ENCODE peak calls at places on chromosomes 1 and 21, in seven cellular contexts. N, X, M, F, J, K and E are unnamed samples.

GRCh38 chr1:183365676-183366075 is 52.5 kb downstream of the NMNAT2 start:
- DNase-seq in N (no peak), X (peak), M (no peak), F (no peak), J (no peak), K (no peak), E (no peak)

GRCh38 chr1:31703431-31704260 is at the start of gene COL16A1:
- DNase-seq in N (peak), X (peak), M (peak), F (no peak), J (peak), K (no peak), E (peak)

GRCh38 chr1:19208710-19209438 is 1.2 kb downstream of the UBR4 start:
- DNase-seq in N (peak), X (no peak), M (no peak), F (no peak), J (no peak), K (no peak), E (no peak)

GRCh38 chr21:35316456-35316855 is 267.4 kb upstream of the RUNX1 start:
- DNase-seq in N (no peak), X (no peak), M (no peak), F (no peak), J (no peak), K (no peak), E (no peak)

GRCh38 chr1:109890115-109890953 is 20.3 kb upstream of the CSF1 start:
- DNase-seq in N (no peak), X (no peak), M (no peak), F (no peak), J (no peak), K (no peak), E (no peak)

GRCh38 chr1:228180271-228180987 is 14.8 kb downstream of the IBA57 start:
- DNase-seq in N (no peak), X (no peak), M (peak), F (no peak), J (no peak), K (no peak), E (no peak)

GRCh38 chr21:37268186-37268503 is 1.0 kb upstream of the VPS26C start:
- DNase-seq in N (no peak), X (no peak), M (no peak), F (no peak), J (no peak), K (no peak), E (no peak)

GRCh38 chr1:3431686-3432085 is 22.8 kb upstream of the ARHGEF16 start:
- DNase-seq in N (no peak), X (no peak), M (no peak), F (no peak), J (no peak), K (no peak), E (no peak)

GRCh38 chr1:179253286-179253972 is 24.0 kb upstream of the ABL2 start:
- DNase-seq in N (peak), X (no peak), M (no peak), F (no peak), J (no peak), K (no peak), E (no peak)

GRCh38 chr1:44283524-44284173 is 70.4 kb downstream of the DMAP1 start:
- DNase-seq in N (no peak), X (no peak), M (no peak), F (no peak), J (no peak), K (no peak), E (no peak)

DNA sequence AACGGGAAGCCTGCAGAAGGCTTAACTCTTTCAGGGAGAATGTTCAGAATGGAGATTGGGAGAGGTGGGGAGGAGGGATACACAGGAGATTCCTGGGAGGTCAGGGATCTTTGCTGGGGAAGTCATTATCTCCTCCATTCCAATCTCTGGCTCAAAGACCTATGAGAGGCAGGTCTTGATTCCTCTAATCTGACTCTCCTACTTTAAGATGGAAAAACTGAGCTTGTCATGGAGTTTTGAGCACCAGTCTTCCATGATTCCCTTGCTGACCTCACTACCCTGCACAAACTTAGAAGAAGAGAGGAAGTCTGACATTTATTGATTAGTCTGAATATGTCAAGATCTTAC is 41.5 kb upstream of the SYNC start:
- DNase-seq in N (no peak), X (no peak), M (no peak), F (no peak), J (no peak), K (no peak), E (no peak)
- H3K27ac ChIP-seq in N (no peak), X (no peak), M (no peak), F (no peak), J (peak), K (no peak), E (peak)

DNA sequence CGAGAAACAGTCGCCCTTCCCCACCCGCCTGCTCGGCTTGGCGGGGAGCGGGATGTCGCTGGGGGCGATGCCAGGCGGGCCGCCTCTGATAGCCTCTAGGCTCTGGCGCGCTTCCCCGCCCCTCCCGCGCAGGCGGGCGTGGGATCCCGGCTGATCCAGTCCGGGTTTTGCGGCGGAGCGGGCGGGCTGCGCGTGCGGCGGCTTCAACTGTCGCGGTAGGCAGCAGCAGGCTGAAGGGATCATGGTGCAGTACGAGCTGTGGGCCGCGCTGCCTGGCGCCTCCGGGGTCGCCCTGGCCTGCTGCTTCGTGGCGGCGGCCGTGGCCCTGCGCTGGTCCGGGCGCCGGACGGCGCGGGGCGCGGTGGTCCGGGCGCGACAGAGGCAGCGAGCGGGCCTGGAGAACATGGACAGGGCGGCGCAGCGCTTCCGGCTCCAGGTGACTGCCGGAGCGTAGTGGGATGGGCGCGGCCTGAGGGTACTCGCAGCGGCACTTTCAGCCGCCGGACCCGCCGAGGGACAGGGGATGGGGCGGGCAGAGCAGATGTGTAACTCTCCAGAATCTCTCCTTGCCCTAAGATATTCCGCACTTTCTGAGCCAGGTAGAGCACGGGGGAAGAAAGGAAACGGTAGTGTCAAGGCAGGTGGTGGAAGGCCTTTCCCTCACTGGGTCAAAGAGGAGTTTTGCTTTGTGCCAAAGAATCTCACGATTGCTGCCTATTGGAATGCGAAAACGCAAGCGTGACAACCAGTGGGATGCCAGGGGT is at the start of gene FAAH:
- DNase-seq in N (peak), X (peak), M (peak), F (peak), J (no peak), K (peak), E (no peak)
- H3K27ac ChIP-seq in N (no peak), X (peak), M (peak), F (no peak), J (peak), K (no peak), E (peak)

DNA sequence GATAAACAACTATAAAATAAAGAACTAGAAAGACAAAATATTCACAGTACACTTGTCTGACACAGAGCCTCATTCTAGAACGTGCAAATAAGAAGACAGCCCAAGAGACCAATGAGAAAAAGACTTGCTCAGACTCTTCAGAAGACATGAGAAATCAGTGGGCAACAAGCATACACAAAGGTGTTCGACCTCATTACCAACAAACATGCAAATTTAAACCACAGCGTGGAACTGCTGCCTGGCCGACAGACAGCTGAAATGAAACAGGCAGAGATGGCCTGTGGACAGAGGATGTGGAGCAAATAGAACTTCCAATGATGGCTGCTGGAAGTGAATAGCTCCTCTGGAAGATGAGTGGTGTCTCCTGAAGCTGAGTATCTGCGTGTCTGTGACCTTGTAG is 22.4 kb upstream of the COL6A1 start:
- DNase-seq in N (no peak), X (no peak), M (no peak), F (no peak), J (no peak), K (no peak), E (no peak)
- H3K27ac ChIP-seq in N (no peak), X (no peak), M (peak), F (no peak), J (no peak), K (no peak), E (peak)

GRCh38 chr1:231558711-231559205 is 30.3 kb downstream of the TSNAX start:
- DNase-seq in N (peak), X (no peak), M (no peak), F (no peak), J (no peak), K (no peak), E (no peak)

GRCh38 chr1:231557898-231558710 is 29.6 kb downstream of the TSNAX start:
- DNase-seq in N (peak), X (no peak), M (no peak), F (no peak), J (no peak), K (no peak), E (no peak)

GRCh38 chr1:231563253-231563652 is 34.8 kb downstream of the TSNAX start:
- DNase-seq in N (peak), X (no peak), M (no peak), F (no peak), J (no peak), K (no peak), E (no peak)

GRCh38 chr1:231564373-231564772 is 35.9 kb downstream of the TSNAX start:
- DNase-seq in N (no peak), X (no peak), M (no peak), F (no peak), J (no peak), K (no peak), E (no peak)

DNA sequence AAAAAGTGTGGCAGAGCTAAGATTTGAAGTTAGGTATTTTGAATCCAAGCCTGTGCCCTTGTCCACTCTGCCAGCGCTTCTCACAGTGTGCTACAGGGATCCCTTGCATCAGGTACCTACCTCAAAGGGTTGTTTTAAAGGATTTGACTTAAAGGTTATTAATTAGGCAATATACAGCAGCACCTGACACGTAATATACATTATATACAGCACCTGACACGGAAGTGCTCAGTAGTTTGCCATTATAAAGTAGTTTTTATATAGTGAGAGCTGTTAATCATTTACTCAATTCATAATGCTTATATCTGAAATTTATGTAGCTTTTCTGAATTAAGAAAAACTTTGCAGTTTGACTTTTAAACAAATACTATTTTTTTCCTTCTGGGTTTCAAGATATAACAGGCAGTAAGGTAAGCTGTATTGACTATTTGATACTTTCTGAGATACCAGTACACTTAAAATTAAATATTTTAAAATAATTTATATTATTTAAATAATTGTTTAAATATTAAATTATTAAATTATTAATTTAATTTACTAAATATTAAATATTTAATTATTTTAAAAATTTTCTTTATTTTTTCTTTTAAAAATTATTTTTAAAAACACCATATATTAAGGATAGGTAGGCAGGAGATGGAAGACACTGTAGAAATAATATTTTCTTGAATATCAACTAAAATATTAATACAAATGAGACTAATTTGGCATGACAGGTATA is 33.4 kb downstream of the TSNAX start:
- DNase-seq in N (no peak), X (no peak), M (no peak), F (no peak), J (no peak), K (no peak), E (no peak)
- H3K27ac ChIP-seq in N (no peak), X (no peak), M (no peak), F (no peak), J (no peak), K (no peak), E (no peak)

GRCh38 chr1:78415165-78415564 is 75.6 kb upstream of the PTGFR start:
- DNase-seq in N (no peak), X (no peak), M (no peak), F (no peak), J (no peak), K (no peak), E (no peak)
- H3K27ac ChIP-seq in N (no peak), X (no peak), M (no peak), F (no peak), J (no peak), K (no peak), E (no peak)

GRCh38 chr21:39536835-39537234 is 75.9 kb upstream of the B3GALT5 start:
- DNase-seq in N (no peak), X (no peak), M (no peak), F (no peak), J (no peak), K (no peak), E (no peak)

GRCh38 chr21:39535646-39536437 is 76.9 kb upstream of the B3GALT5 start:
- DNase-seq in N (no peak), X (no peak), M (no peak), F (no peak), J (no peak), K (no peak), E (no peak)

GRCh38 chr21:39537571-39537970 is 75.2 kb upstream of the B3GALT5 start:
- DNase-seq in N (no peak), X (no peak), M (no peak), F (no peak), J (no peak), K (no peak), E (no peak)

GRCh38 chr21:39542736-39543135 is 70.0 kb upstream of the B3GALT5 start:
- DNase-seq in N (no peak), X (no peak), M (no peak), F (no peak), J (no peak), K (no peak), E (no peak)

DNA sequence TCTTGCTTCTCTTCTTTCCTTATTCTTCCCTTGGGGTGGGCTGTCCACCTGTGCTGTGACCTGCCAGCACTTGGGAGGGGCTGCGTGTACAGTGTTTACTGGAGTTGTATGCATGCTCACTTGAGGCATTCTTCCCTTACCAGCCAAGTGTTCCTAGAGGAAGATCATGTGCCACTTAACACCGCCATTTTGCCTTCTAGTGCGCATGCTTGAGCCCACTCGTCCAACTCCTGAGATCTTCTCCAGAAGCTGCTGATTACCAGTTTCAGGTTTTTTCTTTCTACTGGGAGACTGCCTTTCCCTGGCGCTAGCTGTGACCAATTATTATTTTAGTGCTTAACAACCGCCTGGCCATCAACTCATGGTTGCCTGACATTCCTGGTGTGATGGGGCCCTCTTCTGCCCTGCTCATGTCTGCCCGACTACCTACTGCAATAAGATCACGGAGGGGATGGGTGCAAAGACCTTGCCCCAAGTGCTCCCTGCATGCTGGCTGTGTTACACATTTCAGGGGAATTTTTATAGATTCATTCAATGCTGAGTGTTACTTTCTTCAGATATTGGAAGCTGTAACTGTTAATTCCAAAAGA is 74.2 kb upstream of the B3GALT5 start:
- DNase-seq in N (no peak), X (no peak), M (no peak), F (no peak), J (no peak), K (no peak), E (no peak)
- H3K27ac ChIP-seq in N (no peak), X (no peak), M (no peak), F (no peak), J (no peak), K (no peak), E (no peak)

GRCh38 chr1:36198641-36199040 is 25.6 kb upstream of the THRAP3 start:
- DNase-seq in N (no peak), X (no peak), M (no peak), F (no peak), J (no peak), K (no peak), E (no peak)

GRCh38 chr1:36203554-36204346 is 20.5 kb upstream of the THRAP3 start:
- DNase-seq in N (peak), X (peak), M (peak), F (no peak), J (no peak), K (no peak), E (peak)

GRCh38 chr1:36204347-36204909 is 19.8 kb upstream of the THRAP3 start:
- DNase-seq in N (peak), X (no peak), M (no peak), F (no peak), J (no peak), K (no peak), E (peak)

GRCh38 chr1:36203027-36203553 is 21.2 kb upstream of the THRAP3 start:
- DNase-seq in N (no peak), X (no peak), M (no peak), F (no peak), J (no peak), K (no peak), E (no peak)

DNA sequence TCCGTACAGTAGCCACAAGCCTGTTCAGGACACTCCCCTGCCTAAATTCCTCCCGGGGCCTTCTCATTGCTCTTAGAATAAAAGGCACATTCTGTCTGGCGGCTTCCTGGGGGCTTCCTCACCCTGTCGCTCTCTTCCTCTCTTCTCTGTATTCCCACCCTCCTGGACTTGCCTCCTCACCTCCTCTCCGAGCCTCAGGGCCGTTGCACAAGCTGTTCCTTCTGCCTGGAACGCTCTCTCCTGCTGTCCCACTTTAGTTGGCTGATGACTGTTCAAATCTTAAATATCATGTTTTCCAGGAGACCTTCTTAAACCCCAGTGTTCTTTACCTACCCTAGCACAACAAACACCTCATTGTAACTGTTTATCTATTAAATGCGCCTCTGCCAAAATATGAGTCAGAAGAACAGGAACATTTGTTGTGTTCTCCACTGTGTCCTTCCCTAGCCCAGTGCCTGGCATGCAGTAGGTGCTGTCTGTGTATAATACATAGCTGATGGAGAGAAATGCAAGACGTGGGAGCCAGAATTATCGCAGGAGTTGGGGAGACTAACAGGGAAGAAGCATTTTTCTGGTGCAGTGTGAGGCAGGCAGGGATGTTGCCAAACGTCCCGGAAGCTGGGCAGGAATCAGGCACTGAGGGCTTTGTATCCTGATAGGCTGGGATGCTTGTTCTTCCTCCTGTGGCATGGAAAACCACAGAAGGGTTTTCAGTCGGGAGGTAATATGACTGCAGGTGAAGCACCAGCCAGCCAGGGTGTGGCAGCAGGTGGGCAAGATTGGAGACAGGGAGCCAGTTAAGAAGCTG is 24.1 kb upstream of the THRAP3 start:
- DNase-seq in N (peak), X (peak), M (no peak), F (no peak), J (no peak), K (no peak), E (peak)
- H3K27ac ChIP-seq in N (no peak), X (peak), M (no peak), F (no peak), J (no peak), K (no peak), E (peak)

GRCh38 chr1:186987769-186988168 is 159.0 kb downstream of the PLA2G4A start:
- DNase-seq in N (no peak), X (no peak), M (no peak), F (no peak), J (no peak), K (no peak), E (no peak)

GRCh38 chr1:186983327-186983726 is 154.6 kb downstream of the PLA2G4A start:
- DNase-seq in N (peak), X (no peak), M (no peak), F (no peak), J (no peak), K (no peak), E (no peak)

GRCh38 chr1:186984959-186985358 is 156.2 kb downstream of the PLA2G4A start:
- DNase-seq in N (no peak), X (no peak), M (no peak), F (no peak), J (no peak), K (no peak), E (no peak)

GRCh38 chr1:186987065-186987464 is 158.3 kb downstream of the PLA2G4A start:
- DNase-seq in N (no peak), X (no peak), M (no peak), F (no peak), J (no peak), K (no peak), E (no peak)

GRCh38 chr1:186985889-186986491 is 157.2 kb downstream of the PLA2G4A start:
- DNase-seq in N (peak), X (no peak), M (no peak), F (no peak), J (no peak), K (peak), E (no peak)
- H3K27ac ChIP-seq in N (no peak), X (no peak), M (no peak), F (no peak), J (no peak), K (no peak), E (no peak)